ENCODE peak calls at places on chromosomes 7 and 10, in six cellular contexts. One of them, this sample, is unnamed.

GRCh38 chr7:30032310-30033125 is 4.3 kb downstream of the PLEKHA8 start:
- DNase-seq in cardiac muscle cell: peak
- DNase-seq in lower lobe of right lung: no peak
- DNase-seq in tibial artery: no peak
- DNase-seq in tibial nerve: no peak
- DNase-seq in IMR-90: peak
- DNase-seq in this sample: no peak

GRCh38 chr7:44748042-44748947 is at the start of gene ZMIZ2:
- DNase-seq in cardiac muscle cell: peak
- DNase-seq in lower lobe of right lung: peak
- DNase-seq in tibial artery: peak
- DNase-seq in tibial nerve: peak
- DNase-seq in IMR-90: peak
- DNase-seq in this sample: peak

GRCh38 chr10:73554729-73555128 is 36.4 kb downstream of the USP54 start:
- DNase-seq in cardiac muscle cell: no peak
- DNase-seq in lower lobe of right lung: no peak
- DNase-seq in tibial artery: no peak
- DNase-seq in tibial nerve: no peak
- DNase-seq in IMR-90: no peak
- DNase-seq in this sample: no peak

GRCh38 chr7:20238754-20239324 is 21.7 kb upstream of the MACC1 start:
- DNase-seq in cardiac muscle cell: peak
- DNase-seq in lower lobe of right lung: peak
- DNase-seq in tibial artery: no peak
- DNase-seq in tibial nerve: no peak
- DNase-seq in IMR-90: no peak
- DNase-seq in this sample: no peak

GRCh38 chr7:33725641-33726040 is 179.7 kb upstream of the BMPER start:
- DNase-seq in cardiac muscle cell: no peak
- DNase-seq in lower lobe of right lung: no peak
- DNase-seq in tibial artery: no peak
- DNase-seq in tibial nerve: no peak
- DNase-seq in IMR-90: no peak
- DNase-seq in this sample: no peak

GRCh38 chr10:62113680-62114079 is 155.0 kb downstream of the RTKN2 start:
- DNase-seq in cardiac muscle cell: no peak
- DNase-seq in lower lobe of right lung: no peak
- DNase-seq in tibial artery: no peak
- DNase-seq in tibial nerve: no peak
- DNase-seq in IMR-90: no peak
- DNase-seq in this sample: no peak

GRCh38 chr10:52121688-52122087 is 192.4 kb upstream of the DKK1 start:
- DNase-seq in cardiac muscle cell: no peak
- DNase-seq in lower lobe of right lung: no peak
- DNase-seq in tibial artery: no peak
- DNase-seq in tibial nerve: no peak
- DNase-seq in IMR-90: peak
- DNase-seq in this sample: no peak

GRCh38 chr7:130047801-130048200 is 3.4 kb downstream of the ZC3HC1 start:
- DNase-seq in cardiac muscle cell: peak
- DNase-seq in lower lobe of right lung: no peak
- DNase-seq in tibial artery: no peak
- DNase-seq in tibial nerve: no peak
- DNase-seq in IMR-90: no peak
- DNase-seq in this sample: no peak

GRCh38 chr10:101558206-101558605 is 29.9 kb downstream of the POLL start:
- DNase-seq in cardiac muscle cell: no peak
- DNase-seq in lower lobe of right lung: no peak
- DNase-seq in tibial artery: no peak
- DNase-seq in tibial nerve: no peak
- DNase-seq in IMR-90: no peak
- DNase-seq in this sample: no peak

GRCh38 chr10:46559231-46559671 is 2.8 kb upstream of the GPRIN2 start:
- DNase-seq in cardiac muscle cell: no peak
- DNase-seq in lower lobe of right lung: peak
- DNase-seq in tibial artery: peak
- DNase-seq in tibial nerve: no peak
- DNase-seq in IMR-90: no peak
- DNase-seq in this sample: no peak

GRCh38 chr10:112896273-112896672 is 53.8 kb upstream of the TCF7L2 start:
- DNase-seq in cardiac muscle cell: peak
- DNase-seq in lower lobe of right lung: no peak
- DNase-seq in tibial artery: no peak
- DNase-seq in tibial nerve: no peak
- DNase-seq in IMR-90: peak
- DNase-seq in this sample: no peak

GRCh38 chr10:126955934-126956711 is 50.9 kb downstream of the DOCK1 start:
- DNase-seq in cardiac muscle cell: no peak
- DNase-seq in lower lobe of right lung: no peak
- DNase-seq in tibial artery: no peak
- DNase-seq in tibial nerve: no peak
- DNase-seq in IMR-90: no peak
- DNase-seq in this sample: no peak

GRCh38 chr7:108805808-108806397 is 236.2 kb downstream of the DNAJB9 start:
- DNase-seq in cardiac muscle cell: peak
- DNase-seq in lower lobe of right lung: no peak
- DNase-seq in tibial artery: no peak
- DNase-seq in tibial nerve: no peak
- DNase-seq in IMR-90: peak
- DNase-seq in this sample: peak

GRCh38 chr7:130149575-130150139 is 55.5 kb downstream of the TMEM209 start:
- DNase-seq in cardiac muscle cell: no peak
- DNase-seq in lower lobe of right lung: no peak
- DNase-seq in tibial artery: no peak
- DNase-seq in tibial nerve: no peak
- DNase-seq in IMR-90: no peak
- DNase-seq in this sample: no peak

GRCh38 chr10:72803119-72803505 is 90.4 kb upstream of the OIT3 start:
- DNase-seq in cardiac muscle cell: peak
- DNase-seq in lower lobe of right lung: no peak
- DNase-seq in tibial artery: no peak
- DNase-seq in tibial nerve: no peak
- DNase-seq in IMR-90: peak
- DNase-seq in this sample: no peak

GRCh38 chr10:98790817-98791216 is 344.1 kb upstream of the HPS1 start:
- DNase-seq in cardiac muscle cell: peak
- DNase-seq in lower lobe of right lung: no peak
- DNase-seq in tibial artery: no peak
- DNase-seq in tibial nerve: no peak
- DNase-seq in IMR-90: peak
- DNase-seq in this sample: no peak

GRCh38 chr7:128155100-128155763 is 85.8 kb upstream of the LEP start:
- DNase-seq in cardiac muscle cell: no peak
- DNase-seq in lower lobe of right lung: no peak
- DNase-seq in tibial artery: no peak
- DNase-seq in tibial nerve: no peak
- DNase-seq in IMR-90: no peak
- DNase-seq in this sample: peak

GRCh38 chr7:35650751-35651150 is 44.2 kb downstream of the HERPUD2 start:
- DNase-seq in cardiac muscle cell: no peak
- DNase-seq in lower lobe of right lung: no peak
- DNase-seq in tibial artery: no peak
- DNase-seq in tibial nerve: no peak
- DNase-seq in IMR-90: no peak
- DNase-seq in this sample: no peak

GRCh38 chr10:27440021-27440420 is 64.1 kb upstream of the RAB18 start:
- DNase-seq in cardiac muscle cell: no peak
- DNase-seq in lower lobe of right lung: no peak
- DNase-seq in tibial artery: no peak
- DNase-seq in tibial nerve: no peak
- DNase-seq in IMR-90: no peak
- DNase-seq in this sample: no peak

GRCh38 chr7:128200376-128200775 is 40.7 kb upstream of the LEP start:
- DNase-seq in cardiac muscle cell: no peak
- DNase-seq in lower lobe of right lung: no peak
- DNase-seq in tibial artery: no peak
- DNase-seq in tibial nerve: no peak
- DNase-seq in IMR-90: no peak
- DNase-seq in this sample: no peak

GRCh38 chr7:6200971-6201370 is 71.5 kb downstream of the CYTH3 start:
- DNase-seq in cardiac muscle cell: no peak
- DNase-seq in lower lobe of right lung: no peak
- DNase-seq in tibial artery: no peak
- DNase-seq in tibial nerve: no peak
- DNase-seq in IMR-90: no peak
- DNase-seq in this sample: no peak

GRCh38 chr7:128247640-128248194 is 6.6 kb downstream of the LEP start:
- DNase-seq in cardiac muscle cell: peak
- DNase-seq in lower lobe of right lung: no peak
- DNase-seq in tibial artery: no peak
- DNase-seq in tibial nerve: no peak
- DNase-seq in IMR-90: peak
- DNase-seq in this sample: no peak

GRCh38 chr10:126250527-126251310 is 137.6 kb downstream of the ADAM12 start:
- DNase-seq in cardiac muscle cell: peak
- DNase-seq in lower lobe of right lung: no peak
- DNase-seq in tibial artery: no peak
- DNase-seq in tibial nerve: no peak
- DNase-seq in IMR-90: peak
- DNase-seq in this sample: no peak

GRCh38 chr10:123890761-123891146 is 853 bp downstream of the CPXM2 start:
- DNase-seq in cardiac muscle cell: no peak
- DNase-seq in lower lobe of right lung: no peak
- DNase-seq in tibial artery: peak
- DNase-seq in tibial nerve: no peak
- DNase-seq in IMR-90: no peak
- DNase-seq in this sample: no peak

GRCh38 chr10:123891147-123892011 is at the start of gene CPXM2:
- DNase-seq in cardiac muscle cell: no peak
- DNase-seq in lower lobe of right lung: no peak
- DNase-seq in tibial artery: peak
- DNase-seq in tibial nerve: no peak
- DNase-seq in IMR-90: no peak
- DNase-seq in this sample: no peak

GRCh38 chr10:123888751-123889150 is 2.9 kb downstream of the CPXM2 start:
- DNase-seq in cardiac muscle cell: no peak
- DNase-seq in lower lobe of right lung: no peak
- DNase-seq in tibial artery: no peak
- DNase-seq in tibial nerve: no peak
- DNase-seq in IMR-90: no peak
- DNase-seq in this sample: no peak

GRCh38 chr10:123889821-123890220 is 1.8 kb downstream of the CPXM2 start:
- DNase-seq in cardiac muscle cell: no peak
- DNase-seq in lower lobe of right lung: no peak
- DNase-seq in tibial artery: no peak
- DNase-seq in tibial nerve: no peak
- DNase-seq in IMR-90: no peak
- DNase-seq in this sample: no peak

DNA sequence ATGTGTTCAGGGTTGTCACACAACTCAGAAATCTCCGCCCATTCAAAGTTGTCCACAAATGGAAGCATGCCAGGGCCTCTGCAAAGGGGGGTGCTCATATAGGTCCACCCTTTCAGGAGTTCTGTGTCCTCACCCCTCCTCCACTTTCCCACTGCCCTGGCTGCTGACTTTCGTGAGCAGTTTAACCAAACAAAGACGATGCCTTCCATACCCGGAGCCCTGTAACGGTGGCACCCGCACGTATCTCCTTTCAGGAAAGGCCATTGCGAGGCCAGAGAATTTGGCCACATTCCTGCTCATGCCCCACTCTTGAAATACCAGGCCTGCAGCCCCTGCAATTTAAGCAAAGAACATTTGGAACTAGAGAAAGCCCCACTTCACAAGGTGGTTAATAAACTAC is 1.4 kb downstream of the CPXM2 start:
- DNase-seq in cardiac muscle cell: no peak
- DNase-seq in lower lobe of right lung: no peak
- DNase-seq in tibial artery: peak
- DNase-seq in tibial nerve: no peak
- DNase-seq in IMR-90: no peak
- DNase-seq in this sample: no peak
- H3K4me3 ChIP-seq in cardiac muscle cell: no peak
- H3K4me3 ChIP-seq in lower lobe of right lung: peak
- H3K4me3 ChIP-seq in tibial artery: peak
- H3K4me3 ChIP-seq in tibial nerve: peak
- H3K4me3 ChIP-seq in IMR-90: no peak
- H3K4me3 ChIP-seq in this sample: no peak

GRCh38 chr10:121294630-121295029 is 303.6 kb downstream of the FGFR2 start:
- DNase-seq in cardiac muscle cell: no peak
- DNase-seq in lower lobe of right lung: no peak
- DNase-seq in tibial artery: no peak
- DNase-seq in tibial nerve: no peak
- DNase-seq in IMR-90: no peak
- DNase-seq in this sample: no peak
- H3K4me3 ChIP-seq in cardiac muscle cell: no peak
- H3K4me3 ChIP-seq in lower lobe of right lung: no peak
- H3K4me3 ChIP-seq in tibial artery: no peak
- H3K4me3 ChIP-seq in tibial nerve: no peak
- H3K4me3 ChIP-seq in IMR-90: no peak
- H3K4me3 ChIP-seq in this sample: no peak

GRCh38 chr7:40098810-40099209 is 35.6 kb downstream of the MPLKIP start:
- DNase-seq in cardiac muscle cell: no peak
- DNase-seq in lower lobe of right lung: no peak
- DNase-seq in tibial artery: no peak
- DNase-seq in tibial nerve: no peak
- DNase-seq in IMR-90: no peak
- DNase-seq in this sample: no peak

GRCh38 chr7:40095226-40095625 is 39.2 kb downstream of the MPLKIP start:
- DNase-seq in cardiac muscle cell: no peak
- DNase-seq in lower lobe of right lung: no peak
- DNase-seq in tibial artery: no peak
- DNase-seq in tibial nerve: no peak
- DNase-seq in IMR-90: no peak
- DNase-seq in this sample: no peak

GRCh38 chr7:40093631-40094350 is 40.6 kb downstream of the MPLKIP start:
- DNase-seq in cardiac muscle cell: no peak
- DNase-seq in lower lobe of right lung: no peak
- DNase-seq in tibial artery: no peak
- DNase-seq in tibial nerve: no peak
- DNase-seq in IMR-90: no peak
- DNase-seq in this sample: no peak

GRCh38 chr7:40097728-40098127 is 36.7 kb downstream of the MPLKIP start:
- DNase-seq in cardiac muscle cell: no peak
- DNase-seq in lower lobe of right lung: no peak
- DNase-seq in tibial artery: no peak
- DNase-seq in tibial nerve: no peak
- DNase-seq in IMR-90: no peak
- DNase-seq in this sample: no peak

GRCh38 chr7:40095695-40096327 is 38.6 kb downstream of the MPLKIP start:
- DNase-seq in cardiac muscle cell: no peak
- DNase-seq in lower lobe of right lung: no peak
- DNase-seq in tibial artery: no peak
- DNase-seq in tibial nerve: no peak
- DNase-seq in IMR-90: no peak
- DNase-seq in this sample: no peak
- H3K4me3 ChIP-seq in cardiac muscle cell: no peak
- H3K4me3 ChIP-seq in lower lobe of right lung: no peak
- H3K4me3 ChIP-seq in tibial artery: no peak
- H3K4me3 ChIP-seq in tibial nerve: no peak
- H3K4me3 ChIP-seq in IMR-90: no peak
- H3K4me3 ChIP-seq in this sample: no peak

DNA sequence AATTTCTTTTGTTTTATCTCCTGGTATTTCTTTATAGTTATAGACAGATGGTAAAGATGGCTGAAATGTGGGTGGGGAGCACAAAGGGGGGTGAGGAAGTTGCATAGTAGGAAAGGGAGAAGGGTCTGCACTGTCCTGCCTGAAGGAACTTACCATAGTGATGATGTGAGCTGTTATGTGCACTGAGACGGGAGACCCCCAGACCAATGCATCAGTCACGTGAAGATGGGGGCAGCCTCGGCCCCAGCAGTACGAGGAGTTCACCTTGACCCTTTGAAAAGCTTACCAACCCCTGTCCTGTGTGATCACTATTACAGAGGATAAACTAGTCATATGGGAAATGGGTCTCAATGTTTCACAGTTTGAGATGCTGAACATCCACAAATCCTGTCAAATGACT is 316.3 kb downstream of the TNS3 start:
- DNase-seq in cardiac muscle cell: no peak
- DNase-seq in lower lobe of right lung: no peak
- DNase-seq in tibial artery: no peak
- DNase-seq in tibial nerve: no peak
- DNase-seq in IMR-90: no peak
- DNase-seq in this sample: no peak
- H3K4me3 ChIP-seq in cardiac muscle cell: no peak
- H3K4me3 ChIP-seq in lower lobe of right lung: no peak
- H3K4me3 ChIP-seq in tibial artery: no peak
- H3K4me3 ChIP-seq in tibial nerve: no peak
- H3K4me3 ChIP-seq in IMR-90: no peak
- H3K4me3 ChIP-seq in this sample: no peak